ENCODE peak calls at places on chromosomes 2 and 18, in seven cellular contexts. N, F, O, K, H, G and X are unnamed samples.

GRCh38 chr2:115161531-115162453 is 719.4 kb downstream of the DPP10 start:
- DNase-seq in N (no peak), F (peak; percentile 42), O (no peak), K (no peak), H (no peak), G (no peak), X (no peak)

GRCh38 chr2:122794100-122794499 is 1038.6 kb downstream of the TSN start:
- DNase-seq in N (no peak), F (no peak), O (no peak), K (no peak), H (no peak), G (no peak), X (no peak)

GRCh38 chr2:8239402-8240127 is 442.3 kb upstream of the ID2 start:
- DNase-seq in N (no peak), F (no peak), O (no peak), K (no peak), H (no peak), G (no peak), X (no peak)

GRCh38 chr2:69644506-69644979 is 1.0 kb upstream of the AAK1 start:
- DNase-seq in N (peak; percentile 50), F (no peak), O (no peak), K (no peak), H (no peak), G (no peak), X (no peak)

GRCh38 chr18:56003651-56004050 is 415.7 kb upstream of the TCF4 start:
- DNase-seq in N (no peak), F (no peak), O (no peak), K (no peak), H (no peak), G (no peak), X (no peak)

GRCh38 chr18:80009661-80010550 is 21.5 kb upstream of the TXNL4A start:
- DNase-seq in N (peak; percentile 19), F (no peak), O (peak; percentile 89), K (peak; percentile 98), H (peak; percentile 94), G (peak; percentile 53), X (peak; percentile 81)

GRCh38 chr18:31837879-31838278 is 77.2 kb upstream of the SLC25A52 start:
- DNase-seq in N (no peak), F (no peak), O (no peak), K (no peak), H (no peak), G (no peak), X (no peak)

GRCh38 chr2:119649364-119649917 is 29.6 kb upstream of the TMEM177 start:
- DNase-seq in N (no peak), F (no peak), O (no peak), K (peak; percentile 24), H (no peak), G (no peak), X (peak; percentile 42)

GRCh38 chr2:123993728-123994323 is 31.3 kb upstream of the CNTNAP5 start:
- DNase-seq in N (no peak), F (peak; percentile 16), O (no peak), K (peak; percentile 0), H (no peak), G (peak; percentile 44), X (no peak)

GRCh38 chr18:63974991-63975390 is 5.1 kb downstream of the SERPINB8 start:
- DNase-seq in N (no peak), F (no peak), O (no peak), K (peak; percentile 52), H (no peak), G (no peak), X (no peak)

GRCh38 chr2:192026716-192027109 is 168.0 kb downstream of the TMEFF2 start:
- DNase-seq in N (no peak), F (no peak), O (no peak), K (no peak), H (no peak), G (no peak), X (no peak)

GRCh38 chr2:29829841-29830240 is 91.5 kb downstream of the ALK start:
- DNase-seq in N (peak; percentile 37), F (no peak), O (no peak), K (no peak), H (no peak), G (no peak), X (no peak)

GRCh38 chr2:152336854-152337510 is 2.0 kb downstream of the FMNL2 start:
- DNase-seq in N (peak; percentile 58), F (peak; percentile 50), O (no peak), K (peak; percentile 36), H (no peak), G (no peak), X (no peak)

GRCh38 chr2:75325594-75325993 is 126.3 kb upstream of the TACR1 start:
- DNase-seq in N (no peak), F (no peak), O (no peak), K (no peak), H (no peak), G (no peak), X (no peak)

GRCh38 chr2:144350151-144350802 is 169.6 kb downstream of the ZEB2 start:
- DNase-seq in N (no peak), F (no peak), O (no peak), K (peak; percentile 35), H (no peak), G (no peak), X (no peak)

GRCh38 chr2:159773876-159774275 is 24.1 kb downstream of the CD302 start:
- DNase-seq in N (no peak), F (no peak), O (no peak), K (no peak), H (no peak), G (no peak), X (no peak)

GRCh38 chr2:238061310-238062202 is 755 bp downstream of the SCLY start:
- DNase-seq in N (no peak), F (peak; percentile 64), O (no peak), K (peak; percentile 56), H (no peak), G (no peak), X (no peak)

GRCh38 chr18:28792404-28793103 is 615.6 kb upstream of the CDH2 start:
- DNase-seq in N (no peak), F (no peak), O (no peak), K (no peak), H (no peak), G (no peak), X (no peak)